ENCODE peak calls at places on chromosomes 16 and 17, in five cellular contexts. D, I, C, Z and W are unnamed samples.

GRCh38 chr16:53504161-53504663 is 1.2 kb upstream of the AKTIP start:
- DNase-seq in C (no peak), D (peak), I (peak), Z (peak), W (peak)

GRCh38 chr17:48071654-48072053 is 23.5 kb downstream of the NFE2L1 start:
- DNase-seq in I (no peak), C (no peak), D (no peak), Z (no peak), W (no peak)

GRCh38 chr16:84543931-84544776 is 39.7 kb upstream of the MEAK7 start:
- DNase-seq in I (no peak), D (no peak), Z (peak), C (no peak), W (peak)

GRCh38 chr16:3825103-3825502 is 55.4 kb downstream of the CREBBP start:
- DNase-seq in D (no peak), I (no peak), C (no peak), Z (no peak), W (no peak)

GRCh38 chr16:67961551-67961957 is 6.9 kb downstream of the SLC12A4 start:
- DNase-seq in I (peak), Z (peak), C (no peak), D (peak), W (no peak)

GRCh38 chr17:600576-601301 is 113.9 kb downstream of the VPS53 start:
- DNase-seq in C (no peak), Z (peak), I (no peak), D (no peak), W (no peak)

GRCh38 chr17:7408341-7408740 is 696 bp downstream of the NLGN2 start:
- DNase-seq in I (no peak), D (no peak), C (no peak), Z (no peak), W (no peak)

GRCh38 chr17:56744721-56745120 is 89.0 kb downstream of the C17orf67 start:
- DNase-seq in D (no peak), Z (no peak), I (no peak), C (no peak), W (no peak)

GRCh38 chr17:4599505-4600281 is 15.4 kb downstream of the SMTNL2 start:
- DNase-seq in C (no peak), I (no peak), D (no peak), Z (no peak), W (no peak)

GRCh38 chr17:64118452-64118979 is 11.4 kb downstream of the ERN1 start:
- DNase-seq in Z (peak), D (peak), I (no peak), C (no peak), W (no peak)

GRCh38 chr16:4682616-4683254 is 10.6 kb upstream of the NUDT16L1 start:
- DNase-seq in I (peak), C (no peak), D (peak), Z (no peak), W (peak)

GRCh38 chr17:81426676-81427445 is 31.6 kb downstream of the BAHCC1 start:
- DNase-seq in D (no peak), C (no peak), Z (no peak), I (no peak), W (peak)

GRCh38 chr17:1643293-1643998 is 2.1 kb downstream of the SCARF1 start:
- DNase-seq in I (peak), D (peak), Z (peak), C (peak), W (no peak)

GRCh38 chr17:56815711-56816110 is 18.0 kb downstream of the C17orf67 start:
- DNase-seq in C (no peak), D (no peak), I (no peak), Z (no peak), W (no peak)

GRCh38 chr17:41962768-41963434 is 3.7 kb upstream of the CNP start:
- DNase-seq in D (peak), Z (peak), C (peak), I (peak), W (peak)

GRCh38 chr17:6660765-6661463 is 9.4 kb downstream of the C17orf100 start:
- DNase-seq in D (no peak), I (peak), Z (no peak), C (no peak), W (no peak)

GRCh38 chr17:16269658-16270057 is 52.6 kb downstream of the PIGL start:
- DNase-seq in D (no peak), Z (no peak), I (no peak), C (no peak), W (no peak)

GRCh38 chr17:27559996-27560481 is 70.9 kb upstream of the LGALS9 start:
- DNase-seq in C (no peak), I (no peak), Z (peak), D (peak), W (no peak)

GRCh38 chr16:50863673-50864144 is 121.8 kb downstream of the CYLD start:
- DNase-seq in C (no peak), I (no peak), Z (no peak), D (no peak), W (no peak)

GRCh38 chr17:42720996-42721583 is 23.8 kb downstream of the EZH1 start:
- DNase-seq in I (no peak), C (peak), Z (no peak), D (no peak), W (no peak)

GRCh38 chr17:44900894-44901293 is 1.6 kb upstream of the EFTUD2 start:
- DNase-seq in C (no peak), I (no peak), Z (no peak), D (no peak), W (no peak)

GRCh38 chr17:37283414-37283961 is 92.3 kb upstream of the C17orf78 start:
- DNase-seq in C (no peak), D (no peak), I (no peak), Z (no peak), W (no peak)
- H3K27ac ChIP-seq in C (no peak), D (no peak), I (no peak), Z (no peak), W (no peak)

GRCh38 chr17:11986939-11987329 is 10.3 kb downstream of the ZNF18 start:
- DNase-seq in Z (no peak), D (no peak), C (peak), I (no peak), W (no peak)
- H3K27ac ChIP-seq in Z (no peak), D (no peak), C (no peak), I (no peak), W (no peak)

GRCh38 chr17:82565551-82565950 is 46.0 kb downstream of the FOXK2 start:
- DNase-seq in I (no peak), Z (no peak), C (no peak), D (peak), W (no peak)

GRCh38 chr17:82561429-82562035 is 42.0 kb downstream of the FOXK2 start:
- DNase-seq in I (no peak), C (no peak), Z (no peak), D (no peak), W (peak)

GRCh38 chr17:82566129-82566995 is 46.8 kb downstream of the FOXK2 start:
- DNase-seq in C (no peak), Z (peak), D (peak), I (no peak), W (no peak)

GRCh38 chr17:82560802-82561428 is 41.4 kb downstream of the FOXK2 start:
- DNase-seq in Z (no peak), C (no peak), I (no peak), D (no peak), W (no peak)

DNA sequence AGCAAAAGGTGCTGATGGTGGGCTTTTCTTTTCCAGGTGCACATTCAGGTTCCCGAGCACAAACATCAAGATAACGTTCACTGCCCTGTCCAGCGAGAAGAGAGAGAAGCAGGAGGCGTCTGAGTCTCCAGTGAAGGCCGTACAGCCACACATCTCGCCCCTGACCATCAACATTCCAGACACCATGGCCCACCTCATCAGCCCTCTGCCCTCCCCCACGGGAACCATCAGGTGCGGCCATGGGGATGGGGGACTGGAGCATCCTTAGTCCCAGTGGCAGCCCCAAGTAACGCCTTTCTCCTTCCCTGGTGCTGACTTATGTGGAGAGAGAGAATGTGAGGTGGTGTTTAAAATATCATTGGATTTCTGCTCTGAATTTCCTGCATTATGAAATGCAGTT is 43.8 kb downstream of the FOXK2 start:
- DNase-seq in Z (no peak), C (no peak), D (no peak), I (no peak), W (no peak)
- H3K27ac ChIP-seq in Z (no peak), C (no peak), D (no peak), I (no peak), W (peak)

GRCh38 chr17:31566992-31567373 is 175.5 kb downstream of the RAB11FIP4 start:
- DNase-seq in C (no peak), Z (no peak), I (no peak), D (no peak), W (no peak)

GRCh38 chr17:31564883-31565297 is 173.4 kb downstream of the RAB11FIP4 start:
- DNase-seq in Z (no peak), I (no peak), D (no peak), C (no peak), W (no peak)

GRCh38 chr17:31564291-31564690 is 172.8 kb downstream of the RAB11FIP4 start:
- DNase-seq in I (no peak), Z (no peak), C (no peak), D (no peak), W (no peak)

GRCh38 chr17:31566247-31566991 is 174.9 kb downstream of the RAB11FIP4 start:
- DNase-seq in C (no peak), I (peak), Z (no peak), D (no peak), W (no peak)

DNA sequence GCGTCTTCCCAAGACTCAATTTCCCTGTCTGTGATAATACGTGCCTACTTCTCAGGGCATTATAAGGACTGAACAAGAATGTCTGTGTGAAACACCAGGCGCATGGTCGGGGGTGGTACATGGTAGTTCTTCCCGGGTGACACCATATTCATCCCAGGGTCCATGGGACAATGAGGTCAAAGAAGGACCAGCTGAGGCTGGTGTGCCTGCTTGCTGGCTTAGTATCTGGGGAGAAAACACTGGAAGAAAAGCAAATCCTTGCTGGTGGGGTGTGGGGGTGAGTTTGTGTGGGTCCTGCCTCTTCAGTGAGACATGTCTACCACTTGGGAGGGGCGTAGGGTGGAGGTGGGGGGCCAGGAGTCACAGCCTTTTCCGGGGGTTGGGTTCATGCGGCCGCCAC is 174.2 kb downstream of the RAB11FIP4 start:
- DNase-seq in Z (no peak), I (no peak), C (no peak), D (no peak), W (no peak)
- H3K27ac ChIP-seq in Z (peak), I (peak), C (no peak), D (peak), W (no peak)

DNA sequence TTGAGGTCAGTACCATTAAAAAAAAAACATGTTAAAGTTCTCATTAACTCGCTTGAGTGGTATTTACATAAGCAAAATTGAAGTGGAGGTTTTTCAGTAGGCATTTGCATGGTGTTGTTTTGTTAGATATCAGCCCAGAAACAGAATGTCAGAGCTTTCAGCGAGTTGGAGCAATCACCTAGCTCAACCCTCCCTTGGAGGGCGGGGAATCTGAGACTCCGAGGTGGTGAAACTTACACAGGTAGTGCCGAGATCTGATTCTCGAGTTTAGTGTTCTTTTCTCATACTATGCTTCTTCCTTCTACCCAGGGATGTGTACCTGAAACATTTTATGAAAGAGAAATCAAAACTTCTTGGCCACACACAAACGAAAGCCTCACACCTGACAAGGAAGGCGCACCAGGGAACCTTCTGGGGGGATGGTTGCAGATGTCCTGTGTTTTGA is 6.6 kb downstream of the SEC14L1 start:
- DNase-seq in I (no peak), Z (peak), C (no peak), D (no peak), W (no peak)
- H3K27ac ChIP-seq in I (no peak), Z (peak), C (no peak), D (peak), W (peak)

DNA sequence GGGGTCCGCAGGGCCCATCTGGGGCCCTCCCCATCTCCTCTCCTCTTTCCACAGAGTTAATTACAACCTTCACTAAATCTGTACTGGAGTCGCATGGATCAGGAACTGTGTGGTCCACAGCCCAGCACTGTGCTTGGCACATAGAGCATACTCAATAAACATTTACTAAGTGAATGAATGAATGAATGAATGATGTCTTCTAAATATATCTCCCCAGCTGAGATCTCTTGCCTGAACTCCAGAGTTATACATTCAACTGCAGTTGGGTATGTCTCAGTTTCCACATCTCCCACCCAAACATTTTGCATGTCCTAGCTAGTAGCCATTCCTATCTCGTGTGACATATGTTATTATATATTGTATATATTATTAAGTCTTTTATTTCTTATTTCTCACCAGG is 28.7 kb upstream of the IL21R start:
- DNase-seq in Z (no peak), C (no peak), I (no peak), D (no peak), W (no peak)
- H3K27ac ChIP-seq in Z (no peak), C (no peak), I (no peak), D (no peak), W (no peak)

GRCh38 chr16:85733155-85733838 is 17.6 kb downstream of the C16orf74 start:
- DNase-seq in C (no peak), D (no peak), Z (no peak), I (no peak), W (no peak)

GRCh38 chr16:85729907-85730465 is 20.9 kb downstream of the C16orf74 start:
- DNase-seq in I (no peak), C (no peak), D (no peak), Z (no peak), W (no peak)

GRCh38 chr16:85731179-85731578 is 19.7 kb downstream of the C16orf74 start:
- DNase-seq in C (no peak), D (no peak), I (no peak), Z (no peak), W (no peak)

GRCh38 chr16:85728879-85729278 is 22.0 kb downstream of the C16orf74 start:
- DNase-seq in D (no peak), C (no peak), Z (no peak), I (no peak), W (no peak)

DNA sequence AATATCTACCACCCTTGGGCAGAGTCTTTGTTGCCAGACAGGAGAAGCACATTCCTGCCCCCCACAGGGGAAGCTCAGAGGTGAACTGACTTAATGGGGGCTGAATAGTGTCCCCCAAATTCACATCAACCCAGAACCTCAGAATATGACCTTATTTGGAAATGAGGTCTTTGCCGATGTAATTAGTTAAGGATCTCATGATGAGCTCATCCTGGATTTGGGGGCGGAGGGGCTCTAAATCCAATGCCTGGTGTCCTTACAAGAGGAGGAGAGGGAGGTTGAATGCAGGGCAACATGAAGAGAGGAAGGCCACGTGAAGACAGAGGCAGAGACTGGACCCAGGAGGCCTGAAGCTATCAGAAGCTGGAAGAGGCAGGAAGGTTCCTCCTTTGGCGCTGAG is 21.4 kb downstream of the C16orf74 start:
- DNase-seq in D (no peak), C (no peak), I (no peak), Z (no peak), W (no peak)
- H3K27ac ChIP-seq in D (no peak), C (no peak), I (no peak), Z (no peak), W (no peak)

GRCh38 chr17:39069114-39069756 is 82.2 kb downstream of the PLXDC1 start:
- DNase-seq in Z (no peak), D (no peak), C (peak), I (no peak), W (no peak)

GRCh38 chr17:39073916-39074315 is 77.5 kb downstream of the PLXDC1 start:
- DNase-seq in C (no peak), D (no peak), I (no peak), Z (no peak), W (no peak)

GRCh38 chr17:39077252-39077651 is 74.2 kb downstream of the PLXDC1 start:
- DNase-seq in I (no peak), D (no peak), Z (no peak), C (no peak), W (no peak)

GRCh38 chr17:39073353-39073752 is 78.1 kb downstream of the PLXDC1 start:
- DNase-seq in Z (no peak), C (no peak), I (no peak), D (no peak), W (no peak)

DNA sequence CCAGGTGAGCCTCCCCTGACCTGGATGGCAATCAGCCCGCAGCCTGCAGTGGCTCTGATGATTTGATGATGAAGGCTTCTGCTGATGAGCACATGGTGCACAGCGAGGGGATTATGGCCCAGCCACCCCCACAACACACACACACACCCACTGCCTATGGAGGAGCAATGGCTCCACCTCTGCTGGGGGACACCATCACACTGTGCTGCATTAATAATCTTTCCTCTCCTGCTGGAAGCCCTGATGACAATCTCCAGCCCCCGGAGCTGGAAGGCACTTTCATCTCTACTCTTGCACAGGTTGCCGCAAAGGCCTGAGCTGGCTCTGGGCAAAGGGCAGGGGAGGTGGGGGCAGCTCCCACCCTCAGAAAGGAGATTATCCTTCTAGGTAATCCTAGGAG is 79.9 kb downstream of the PLXDC1 start:
- DNase-seq in Z (no peak), I (no peak), C (no peak), D (no peak), W (no peak)
- H3K27ac ChIP-seq in Z (no peak), I (no peak), C (no peak), D (no peak), W (no peak)

GRCh38 chr17:72434991-72435618 is 314.3 kb downstream of the SOX9 start:
- DNase-seq in Z (no peak), C (no peak), D (no peak), I (no peak), W (no peak)
- H3K27ac ChIP-seq in Z (no peak), C (peak), D (no peak), I (no peak), W (no peak)